ENCODE peak calls at places on chromosomes 5 and 9, in four cellular contexts. P is HAP-1, A is pancreas, G is A673. E is an unnamed sample.

GRCh38 chr5:96070625-96071246 is 109.1 kb upstream of the ELL2 start:
- DNase-seq in P (no peak), A (no peak), G (no peak), E (no peak)

GRCh38 chr9:114108016-114108833 is 9.1 kb upstream of the KIF12 start:
- DNase-seq in P (peak; percentile 85), A (peak; percentile 89), G (peak; percentile 75), E (peak; percentile 74)

GRCh38 chr5:78007232-78007631 is 231.1 kb upstream of the TBCA start:
- DNase-seq in P (no peak), A (no peak), G (no peak), E (no peak)

GRCh38 chr9:114081441-114082016 is 3.4 kb upstream of the AMBP start:
- DNase-seq in P (no peak), A (peak; percentile 46), G (no peak), E (no peak)

GRCh38 chr5:657570-657969 is 35.6 kb downstream of the TPPP start:
- DNase-seq in P (no peak), A (no peak), G (no peak), E (peak; percentile 80)

GRCh38 chr9:123296174-123296573 is 27.8 kb upstream of the STRBP start:
- DNase-seq in P (no peak), A (no peak), G (no peak), E (no peak)

GRCh38 chr9:26812217-26812616 is 80.4 kb downstream of the CAAP1 start:
- DNase-seq in P (no peak), A (no peak), G (no peak), E (no peak)

GRCh38 chr5:131394128-131394527 is 130.3 kb downstream of the CDC42SE2 start:
- DNase-seq in P (no peak), A (peak; percentile 33), G (no peak), E (peak; percentile 85)

GRCh38 chr9:133656211-133657119 is 20.3 kb downstream of the DBH start:
- DNase-seq in P (no peak), A (no peak), G (no peak), E (no peak)

GRCh38 chr5:175059687-175060194 is 335.4 kb downstream of the MSX2 start:
- DNase-seq in P (peak; percentile 16), A (no peak), G (peak; percentile 24), E (no peak)

GRCh38 chr5:114830114-114830513 is 339.6 kb downstream of the TRIM36 start:
- DNase-seq in P (no peak), A (no peak), G (no peak), E (no peak)
- H3K9me3 ChIP-seq in P (no peaks in the 10 kb centered on the region), A (no peaks in the 10 kb centered on the region), G (peaks cover 3% of the 10 kb centered on the region), E (peaks cover 2% of the 10 kb centered on the region)

GRCh38 chr9:135134253-135135028 is 47.0 kb downstream of the OLFM1 start:
- DNase-seq in P (no peak), A (no peak), G (peak; percentile 60), E (no peak)

GRCh38 chr9:135129137-135129695 is 41.7 kb downstream of the OLFM1 start:
- DNase-seq in P (no peak), A (no peak), G (no peak), E (no peak)

GRCh38 chr9:135130266-135130976 is 43.0 kb downstream of the OLFM1 start:
- DNase-seq in P (no peak), A (no peak), G (peak; percentile 82), E (no peak)

GRCh38 chr9:135131488-135131887 is 44.0 kb downstream of the OLFM1 start:
- DNase-seq in P (no peak), A (no peak), G (no peak), E (no peak)

DNA sequence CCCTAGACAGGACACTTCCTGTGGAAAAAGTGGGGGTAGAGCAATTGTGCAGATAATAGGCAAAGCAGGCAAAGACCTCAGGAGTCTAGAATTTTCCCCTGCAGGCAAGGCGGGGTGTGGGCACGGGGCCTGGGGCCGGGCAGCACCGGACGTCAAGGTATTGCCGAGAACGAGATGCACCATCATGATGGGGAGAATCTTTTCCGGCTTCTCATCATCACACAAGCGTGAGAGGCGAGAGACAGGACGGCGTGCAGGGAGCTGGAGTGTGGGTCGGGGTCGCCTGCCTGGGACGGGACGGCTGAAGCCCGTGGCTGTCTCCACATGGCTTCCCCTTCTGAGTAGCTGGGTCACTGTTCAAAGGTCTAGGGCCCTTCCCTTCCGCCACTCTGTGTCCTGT is 44.5 kb downstream of the OLFM1 start:
- DNase-seq in P (no peak), A (no peak), G (no peak), E (no peak)
- H3K9me3 ChIP-seq in P (no peaks in the 10 kb centered on the region), A (no peaks in the 10 kb centered on the region), G (peaks cover 6% of the 10 kb centered on the region), E (peaks cover 2% of the 10 kb centered on the region)

DNA sequence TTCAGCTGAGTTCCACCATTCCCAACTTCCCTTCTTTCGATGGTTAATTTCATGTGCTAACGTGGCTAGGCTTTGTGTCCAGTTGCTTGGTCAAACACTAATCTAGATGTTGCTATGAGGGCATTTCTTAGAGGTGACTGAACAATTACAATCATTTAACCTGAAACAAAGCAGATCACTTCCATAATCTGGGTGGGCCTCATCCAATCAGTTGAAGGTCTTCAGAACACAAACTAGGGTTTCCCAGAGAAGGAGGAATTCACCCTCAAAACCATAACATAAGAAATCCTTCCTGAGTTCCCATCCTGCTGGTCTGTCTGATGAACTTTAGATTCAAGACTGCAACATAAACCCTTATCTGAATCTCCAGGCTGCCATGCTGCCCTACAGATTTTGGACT is 2381.7 kb downstream of the MAT2B start:
- DNase-seq in P (no peak), A (no peak), G (no peak), E (no peak)
- H3K9me3 ChIP-seq in P (no peaks in the 10 kb centered on the region), A (no peaks in the 10 kb centered on the region), G (no peaks in the 10 kb centered on the region), E (peaks cover 3% of the 10 kb centered on the region)

DNA sequence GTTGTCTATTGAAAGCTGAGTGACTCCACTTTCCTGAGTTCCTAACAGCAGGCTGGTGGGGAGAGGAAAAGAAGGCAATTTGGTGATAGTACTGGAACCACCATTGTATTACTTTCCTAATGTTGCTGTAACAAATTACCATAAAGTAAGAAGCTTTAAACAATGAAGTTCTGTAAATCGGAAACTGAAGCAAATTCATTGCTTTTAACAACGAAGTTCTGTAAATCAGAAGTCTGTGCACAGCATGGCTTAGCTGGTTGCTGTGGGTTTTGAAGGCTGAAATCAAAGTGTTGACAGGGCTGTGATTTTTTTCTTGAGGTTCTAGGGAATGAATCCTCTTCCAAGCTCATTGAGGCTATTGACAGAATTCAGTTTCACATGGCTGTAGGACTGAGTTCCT is 72.3 kb downstream of the SLC44A1 start:
- DNase-seq in P (no peak), A (no peak), G (no peak), E (no peak)
- H3K9me3 ChIP-seq in P (no peaks in the 10 kb centered on the region), A (no peaks in the 10 kb centered on the region), G (no peaks in the 10 kb centered on the region), E (no peaks in the 10 kb centered on the region)

GRCh38 chr9:9743822-9744221 is 869.0 kb downstream of the PTPRD start:
- DNase-seq in P (no peak), A (no peak), G (no peak), E (no peak)
- H3K9me3 ChIP-seq in P (no peaks in the 10 kb centered on the region), A (no peaks in the 10 kb centered on the region), G (no peaks in the 10 kb centered on the region), E (no peaks in the 10 kb centered on the region)